ENCODE peak calls at places on chromosomes 13 and 19, in ten cellular contexts. M is NCI-H1105 treated with DMSO at 0.1 percent for 48 hours; Q is HFFc6; C is stimulated activated CD4-positive, alpha-beta T cell treated with anti-CD3 and anti-CD28 coated beads, TNF-alpha, amount 100 ng/mL, for 48 hours; J is lower leg skin; D is progenitor cell of endocrine pancreas; G is HTR-8/SVneo; T is HFF-Myc; N is NCI-H2081; Z is amniotic epithelial cell. W is an unnamed sample.

GRCh38 chr19:39846678-39847486 is 703 bp upstream of the FBL start:
- DNase-seq in M (no peak), Q (no peak), C (no peak), J (no peak), D (no peak), G (no peak), T (no peak), N (no peak), Z (no peak), W (no peak)

GRCh38 chr13:29934531-29935308 is 84.3 kb upstream of the UBL3 start:
- DNase-seq in M (no peak), Q (no peak), C (no peak), J (no peak), D (no peak), G (no peak), T (no peak), N (peak), Z (no peak), W (no peak)

GRCh38 chr13:101149735-101150380 is 266.4 kb downstream of the NALCN start:
- DNase-seq in M (no peak), Q (peak), C (no peak), J (no peak), D (no peak), G (peak), T (no peak), N (peak), Z (peak), W (no peak)

GRCh38 chr19:37763488-37763887 is 15.9 kb downstream of the ZNF573 start:
- DNase-seq in M (no peak), Q (peak), C (no peak), J (no peak), D (no peak), G (no peak), T (no peak), N (no peak), Z (peak), W (no peak)

GRCh38 chr19:681029-681626 is 4.9 kb downstream of the FSTL3 start:
- DNase-seq in M (no peak), Q (no peak), C (peak), J (no peak), D (no peak), G (no peak), T (no peak), N (no peak), Z (no peak), W (no peak)

GRCh38 chr19:37998801-37999308 is 91.8 kb downstream of the SIPA1L3 start:
- DNase-seq in M (no peak), Q (no peak), C (no peak), J (no peak), D (no peak), G (no peak), T (no peak), N (no peak), Z (no peak), W (no peak)

GRCh38 chr13:113415032-113415431 is 38.3 kb downstream of the ADPRHL1 start:
- DNase-seq in M (no peak), Q (no peak), C (no peak), J (no peak), D (no peak), G (no peak), T (no peak), N (no peak), Z (no peak), W (no peak)

GRCh38 chr13:97306646-97307045 is 84.5 kb downstream of the MBNL2 start:
- DNase-seq in M (no peak), Q (no peak), C (no peak), J (no peak), D (no peak), G (no peak), T (no peak), N (no peak), Z (no peak), W (no peak)

GRCh38 chr19:44774614-44775013 is 3.1 kb upstream of the CBLC start:
- DNase-seq in M (no peak), Q (no peak), C (no peak), J (no peak), D (no peak), G (no peak), T (no peak), N (no peak), Z (no peak), W (no peak)

GRCh38 chr13:59425211-59425721 is 738.5 kb downstream of the DIAPH3 start:
- DNase-seq in M (peak), Q (peak), C (no peak), J (no peak), D (no peak), G (no peak), T (no peak), N (no peak), Z (peak), W (peak)

GRCh38 chr19:54030895-54031586 is 32.7 kb downstream of the VSTM1 start:
- DNase-seq in M (no peak), Q (peak), C (no peak), J (no peak), D (no peak), G (no peak), T (no peak), N (no peak), Z (no peak), W (no peak)

GRCh38 chr13:49488563-49488962 is 7.2 kb upstream of the PHF11 start:
- DNase-seq in M (no peak), Q (no peak), C (no peak), J (no peak), D (no peak), G (no peak), T (no peak), N (no peak), Z (no peak), W (no peak)

GRCh38 chr19:7589822-7590221 is 5.8 kb upstream of the CAMSAP3 start:
- DNase-seq in M (no peak), Q (no peak), C (no peak), J (no peak), D (no peak), G (no peak), T (no peak), N (no peak), Z (no peak), W (no peak)

GRCh38 chr13:107324416-107325204 is 756.7 kb upstream of the ARGLU1 start:
- DNase-seq in M (no peak), Q (no peak), C (no peak), J (no peak), D (no peak), G (no peak), T (no peak), N (no peak), Z (peak), W (no peak)

GRCh38 chr13:81048026-81048461 is 707.1 kb upstream of the SPRY2 start:
- DNase-seq in M (no peak), Q (no peak), C (no peak), J (no peak), D (no peak), G (no peak), T (no peak), N (peak), Z (no peak), W (no peak)

GRCh38 chr13:98483636-98484288 is 93.1 kb downstream of the STK24 start:
- DNase-seq in M (no peak), Q (no peak), C (no peak), J (no peak), D (no peak), G (no peak), T (no peak), N (no peak), Z (peak), W (no peak)

GRCh38 chr19:35177377-35178274 is 23.1 kb downstream of the FXYD5 start:
- DNase-seq in M (no peak), Q (no peak), C (no peak), J (no peak), D (no peak), G (no peak), T (no peak), N (no peak), Z (no peak), W (no peak)